ENCODE peak calls at places on chromosomes 16 and 17, in five cellular contexts. O is heart left ventricle, K is K562, L is body of pancreas, Q is tibial nerve. Z is an unnamed sample. For H3K27me3, the result is how much of the 10 kb centered on the place peaks cover.

GRCh38 chr16:58272855-58273254 is 22.0 kb downstream of the PRSS54 start:
- DNase-seq in O (no peak), K (no peak), L (no peak), Q (no peak), Z (no peak)

GRCh38 chr16:51762081-51762995 is 611.3 kb upstream of the SALL1 start:
- DNase-seq in O (peak), K (peak), L (peak), Q (peak), Z (no peak)

GRCh38 chr17:21275579-21276339 is 8.8 kb upstream of the MAP2K3 start:
- DNase-seq in O (peak), K (peak), L (peak), Q (peak), Z (peak)

GRCh38 chr17:74807925-74808324 is 31.8 kb upstream of the NAT9 start:
- DNase-seq in O (no peak), K (no peak), L (no peak), Q (no peak), Z (no peak)

GRCh38 chr17:17749025-17749772 is 67.9 kb downstream of the RAI1 start:
- DNase-seq in O (no peak), K (no peak), L (no peak), Q (no peak), Z (no peak)

GRCh38 chr17:15121426-15121825 is 143.7 kb downstream of the PMP22 start:
- DNase-seq in O (no peak), K (no peak), L (no peak), Q (no peak), Z (no peak)

GRCh38 chr17:76872221-76872873 is 4.1 kb downstream of the MGAT5B start:
- DNase-seq in O (peak), K (peak), L (no peak), Q (no peak), Z (no peak)

GRCh38 chr16:27408012-27408601 is 6.1 kb downstream of the IL21R start:
- DNase-seq in O (no peak), K (no peak), L (no peak), Q (no peak), Z (no peak)

GRCh38 chr17:8153550-8153956 is 1.3 kb upstream of the PER1 start:
- DNase-seq in O (peak), K (peak), L (peak), Q (peak), Z (no peak)

GRCh38 chr16:53580038-53580802 is 77.2 kb upstream of the AKTIP start:
- DNase-seq in O (no peak), K (no peak), L (no peak), Q (no peak), Z (no peak)

GRCh38 chr16:64981568-64982281 is 140.1 kb downstream of the CDH11 start:
- DNase-seq in O (no peak), K (no peak), L (no peak), Q (no peak), Z (no peak)

GRCh38 chr16:70713342-70713741 is 27.5 kb upstream of the MTSS2 start:
- DNase-seq in O (no peak), K (no peak), L (no peak), Q (no peak), Z (no peak)

GRCh38 chr17:72053069-72053846 is 67.6 kb upstream of the SOX9 start:
- DNase-seq in O (peak), K (no peak), L (peak), Q (no peak), Z (no peak)

GRCh38 chr17:43314582-43314981 is 80.8 kb upstream of the RNU2-1 start:
- DNase-seq in O (no peak), K (no peak), L (no peak), Q (no peak), Z (no peak)

GRCh38 chr16:88533381-88533831 is 36.8 kb upstream of the ZC3H18 start:
- DNase-seq in O (no peak), K (no peak), L (peak), Q (no peak), Z (no peak)

GRCh38 chr16:22763655-22764054 is 50.3 kb upstream of the HS3ST2 start:
- DNase-seq in O (no peak), K (no peak), L (no peak), Q (no peak), Z (no peak)

GRCh38 chr16:54590836-54591235 is 304.2 kb upstream of the IRX3 start:
- DNase-seq in O (no peak), K (no peak), L (no peak), Q (no peak), Z (no peak)

GRCh38 chr16:54595636-54596035 is 309.0 kb upstream of the IRX3 start:
- DNase-seq in O (no peak), K (no peak), L (no peak), Q (no peak), Z (no peak)

GRCh38 chr16:54591816-54592246 is 305.2 kb upstream of the IRX3 start:
- DNase-seq in O (no peak), K (no peak), L (no peak), Q (no peak), Z (no peak)

GRCh38 chr16:54597222-54597621 is 310.6 kb upstream of the IRX3 start:
- DNase-seq in O (no peak), K (no peak), L (no peak), Q (no peak), Z (no peak)

DNA sequence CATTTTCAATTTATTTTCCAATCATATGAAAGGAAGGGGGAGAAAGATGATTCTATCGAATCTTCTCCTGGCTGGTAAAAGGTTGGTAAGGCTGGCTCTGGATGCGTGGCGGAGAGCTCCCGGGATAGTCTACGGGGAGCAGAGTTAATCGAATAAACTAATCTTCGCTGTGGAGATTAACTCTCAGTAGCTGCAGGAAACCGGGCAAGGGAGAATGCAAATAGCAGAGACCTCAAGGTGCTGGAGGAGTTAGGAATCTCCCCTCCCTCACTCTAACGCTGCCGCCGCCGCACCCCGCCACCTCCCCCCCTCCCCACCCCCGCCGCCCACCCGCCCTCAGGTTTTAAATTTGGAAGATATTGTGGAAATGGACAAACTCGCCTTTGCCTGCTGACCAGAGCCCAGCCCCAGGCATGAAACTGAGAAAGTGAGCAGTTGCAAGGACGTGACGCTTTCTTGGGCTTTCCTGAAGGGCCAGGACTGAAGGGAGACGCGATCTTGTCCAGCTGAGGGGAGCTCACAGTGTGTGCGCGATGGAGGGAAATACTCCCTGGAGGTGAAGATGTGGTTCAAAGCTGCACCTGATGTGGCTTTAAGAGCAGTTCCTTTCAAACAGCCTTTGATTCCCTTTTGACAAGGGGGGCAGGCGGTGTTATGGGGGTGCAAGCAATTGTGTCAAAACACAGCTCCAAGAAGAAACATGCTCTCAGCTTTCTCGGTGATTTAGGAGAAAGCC is 308.2 kb upstream of the IRX3 start:
- DNase-seq in O (no peak), K (no peak), L (no peak), Q (no peak), Z (no peak)
- H3K27me3 ChIP-seq in O (under half), K (under half), L (under half), Q (under half), Z (under half)

DNA sequence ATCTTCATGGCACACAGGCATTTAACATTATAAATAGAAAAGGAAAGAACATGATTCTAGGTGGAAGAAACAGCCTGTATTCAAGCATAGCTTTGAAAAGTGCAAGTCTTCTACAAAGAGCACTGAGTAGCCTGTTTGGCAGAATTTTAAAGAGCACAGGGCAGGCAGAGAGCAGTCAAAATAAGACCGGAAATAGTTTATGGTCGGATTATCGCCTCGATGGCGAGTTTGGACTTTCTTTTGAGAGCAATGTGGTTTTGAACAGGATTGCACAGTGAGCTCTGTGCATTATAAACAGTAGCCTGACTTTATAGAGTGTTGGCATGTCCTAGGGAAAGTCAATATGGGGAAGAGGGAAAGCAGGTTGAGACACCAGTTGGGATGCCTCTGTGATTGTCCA is 6.2 kb upstream of the TMEM100 start:
- DNase-seq in O (no peak), K (no peak), L (no peak), Q (no peak), Z (no peak)
- TF ChIP-seq CTCF in O (no peak), K (no peak), L (no peak), Q (no peak), Z (no peak)

GRCh38 chr16:12551946-12552345 is 251.7 kb downstream of the CPPED1 start:
- DNase-seq in O (peak), K (no peak), L (no peak), Q (no peak), Z (no peak)

GRCh38 chr16:12548270-12548983 is 255.3 kb downstream of the CPPED1 start:
- DNase-seq in O (no peak), K (no peak), L (no peak), Q (no peak), Z (no peak)

GRCh38 chr16:12553191-12553590 is 250.5 kb downstream of the CPPED1 start:
- DNase-seq in O (peak), K (no peak), L (no peak), Q (no peak), Z (no peak)

GRCh38 chr16:12547608-12547922 is 256.1 kb downstream of the CPPED1 start:
- DNase-seq in O (no peak), K (no peak), L (no peak), Q (no peak), Z (no peak)

DNA sequence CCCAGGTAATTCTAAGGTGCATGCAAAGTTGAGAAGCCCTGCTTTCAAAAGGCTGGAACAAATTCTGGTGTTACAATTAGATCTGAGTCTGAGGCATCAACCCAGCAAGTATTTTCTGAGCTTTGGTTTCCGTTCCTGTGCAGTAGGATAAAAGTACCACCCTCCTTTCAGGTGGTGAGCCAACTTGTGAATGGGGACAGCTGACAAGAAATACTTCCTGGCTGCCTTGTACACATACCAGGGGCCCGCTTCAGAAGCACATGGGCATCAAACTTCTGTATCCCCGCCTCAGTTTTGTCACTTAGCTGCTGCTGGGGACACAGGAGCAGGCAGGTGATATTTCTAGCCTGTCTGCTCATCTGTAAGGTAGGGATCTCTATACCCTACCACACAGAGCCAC is 252.2 kb downstream of the CPPED1 start:
- DNase-seq in O (peak), K (no peak), L (no peak), Q (no peak), Z (no peak)
- TF ChIP-seq POLR2A in O (no peak), K (no peak), L (no peak), Q (no peak), Z (no peak)

GRCh38 chr17:82310877-82311276 is 6.5 kb downstream of the CD7 start:
- DNase-seq in O (no peak), K (no peak), L (no peak), Q (no peak), Z (no peak)

GRCh38 chr17:82314012-82314720 is 3.2 kb downstream of the CD7 start:
- DNase-seq in O (no peak), K (no peak), L (no peak), Q (no peak), Z (no peak)

GRCh38 chr17:82313195-82314011 is 4.0 kb downstream of the CD7 start:
- DNase-seq in O (no peak), K (no peak), L (no peak), Q (no peak), Z (no peak)

GRCh38 chr17:82309656-82310570 is 7.5 kb downstream of the CD7 start:
- DNase-seq in O (no peak), K (no peak), L (no peak), Q (no peak), Z (no peak)

DNA sequence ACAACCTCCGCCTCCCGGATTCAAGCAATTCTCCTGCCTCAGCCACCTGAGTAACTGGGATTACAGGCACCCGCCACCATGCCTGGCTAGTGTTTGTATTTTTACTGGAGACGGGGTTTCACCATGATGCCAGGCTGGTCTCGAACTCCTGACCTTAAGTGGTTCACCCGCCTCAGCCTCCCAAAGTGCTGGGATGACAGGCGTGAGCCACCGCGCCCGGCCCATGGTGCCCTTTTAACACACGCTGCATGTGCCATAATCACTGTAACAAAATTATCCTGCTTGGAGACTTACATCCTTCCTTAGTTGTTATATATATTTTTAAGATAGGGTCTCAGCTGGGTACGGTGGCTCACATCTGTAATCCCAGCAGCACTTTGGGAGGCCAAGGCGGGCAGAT is 5.4 kb downstream of the CD7 start:
- DNase-seq in O (no peak), K (no peak), L (no peak), Q (no peak), Z (no peak)
- H3K27me3 ChIP-seq in O (half or more), K (under half), L (under half), Q (half or more), Z (under half)

DNA sequence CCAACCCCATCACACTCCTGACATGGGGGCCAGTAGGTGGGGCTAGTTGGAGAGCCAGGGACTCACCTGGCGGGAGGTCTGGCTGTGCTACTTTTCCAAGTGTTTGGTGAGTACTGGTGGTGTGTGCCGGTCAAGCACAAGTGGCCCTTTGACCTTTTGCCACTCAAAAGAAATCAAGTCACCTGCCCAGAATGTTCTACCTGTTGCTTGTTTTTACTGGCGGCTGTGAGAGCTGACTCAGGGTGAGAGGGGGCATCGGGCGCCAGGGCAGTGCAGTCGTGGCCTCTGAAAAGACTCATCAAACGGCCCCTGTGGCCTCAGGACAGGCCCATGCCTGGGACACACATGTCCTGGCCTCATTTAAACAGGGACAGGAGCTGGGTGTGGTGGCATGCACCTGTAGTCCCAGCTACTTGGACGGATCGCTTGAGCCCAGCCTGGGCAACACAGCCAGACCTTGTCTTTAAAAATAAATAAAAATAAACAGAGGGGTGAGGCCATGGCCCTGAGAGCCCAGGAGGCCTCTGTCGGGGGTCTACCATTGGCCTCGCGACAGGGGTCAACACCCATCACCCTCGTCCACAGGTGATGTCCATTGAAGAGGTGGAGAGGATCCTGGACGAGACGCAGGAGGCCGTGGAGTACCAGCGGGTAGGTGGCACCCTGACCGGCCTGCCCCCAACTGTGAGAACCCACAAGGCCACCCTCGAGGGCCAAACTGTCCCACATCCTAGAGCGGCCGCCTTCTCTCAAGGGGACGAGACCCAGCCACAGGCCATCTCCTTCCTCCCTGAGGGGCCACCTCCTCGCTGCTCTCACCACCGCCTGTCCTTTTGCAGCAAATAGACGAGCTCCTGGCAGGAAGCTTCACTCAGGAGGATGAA is 5.0 kb downstream of the CHMP6 start:
- DNase-seq in O (no peak), K (no peak), L (no peak), Q (no peak), Z (no peak)
- TF ChIP-seq CTCF in O (no peak), K (no peak), L (no peak), Q (no peak), Z (no peak)